ENCODE peak calls at places on chromosome 1, in eight cellular contexts. One of them, this sample, is unnamed. For H3K4me1, the result is how much of the 10 kb centered on the place peaks cover.

GRCh38 chr1:162055062-162055461 is 14.4 kb upstream of the NOS1AP start:
- DNase-seq in hepatocyte: peak
- DNase-seq in body of pancreas: no peak
- DNase-seq in spleen: no peak
- DNase-seq in astrocyte: peak
- DNase-seq in esophagus muscularis mucosa: no peak
- DNase-seq in left ventricle myocardium inferior: no peak
- DNase-seq in heart left ventricle: no peak
- DNase-seq in this sample: peak

GRCh38 chr1:74673351-74674111 is at the start of gene ERICH3:
- DNase-seq in left ventricle myocardium inferior: no peak
- DNase-seq in astrocyte: peak
- DNase-seq in body of pancreas: no peak
- DNase-seq in heart left ventricle: no peak
- DNase-seq in hepatocyte: peak
- DNase-seq in esophagus muscularis mucosa: no peak
- DNase-seq in spleen: peak
- DNase-seq in this sample: no peak

GRCh38 chr1:207050768-207051614 is at the start of gene YOD1:
- DNase-seq in astrocyte: peak
- DNase-seq in spleen: peak
- DNase-seq in heart left ventricle: peak
- DNase-seq in hepatocyte: peak
- DNase-seq in body of pancreas: peak
- DNase-seq in esophagus muscularis mucosa: peak
- DNase-seq in left ventricle myocardium inferior: peak
- DNase-seq in this sample: peak

GRCh38 chr1:246306415-246307037 is 200.6 kb downstream of the SMYD3 start:
- DNase-seq in left ventricle myocardium inferior: no peak
- DNase-seq in hepatocyte: no peak
- DNase-seq in esophagus muscularis mucosa: no peak
- DNase-seq in body of pancreas: no peak
- DNase-seq in spleen: no peak
- DNase-seq in astrocyte: no peak
- DNase-seq in heart left ventricle: no peak
- DNase-seq in this sample: no peak

GRCh38 chr1:153035211-153035610 is 4.2 kb downstream of the SPRR1B start:
- DNase-seq in hepatocyte: no peak
- DNase-seq in spleen: no peak
- DNase-seq in astrocyte: no peak
- DNase-seq in heart left ventricle: no peak
- DNase-seq in esophagus muscularis mucosa: no peak
- DNase-seq in body of pancreas: no peak
- DNase-seq in left ventricle myocardium inferior: no peak
- DNase-seq in this sample: no peak

GRCh38 chr1:224526771-224527170 is 89.3 kb upstream of the CNIH3 start:
- DNase-seq in heart left ventricle: no peak
- DNase-seq in astrocyte: no peak
- DNase-seq in spleen: no peak
- DNase-seq in body of pancreas: no peak
- DNase-seq in esophagus muscularis mucosa: no peak
- DNase-seq in left ventricle myocardium inferior: no peak
- DNase-seq in hepatocyte: no peak
- DNase-seq in this sample: no peak

GRCh38 chr1:3712573-3713535 is 39.4 kb upstream of the CCDC27 start:
- DNase-seq in hepatocyte: no peak
- DNase-seq in heart left ventricle: peak
- DNase-seq in left ventricle myocardium inferior: peak
- DNase-seq in body of pancreas: no peak
- DNase-seq in esophagus muscularis mucosa: no peak
- DNase-seq in spleen: no peak
- DNase-seq in astrocyte: no peak
- DNase-seq in this sample: no peak

GRCh38 chr1:162562452-162562828 is 918 bp downstream of the UAP1 start:
- DNase-seq in hepatocyte: peak
- DNase-seq in esophagus muscularis mucosa: no peak
- DNase-seq in heart left ventricle: no peak
- DNase-seq in spleen: no peak
- DNase-seq in body of pancreas: peak
- DNase-seq in left ventricle myocardium inferior: no peak
- DNase-seq in astrocyte: peak
- DNase-seq in this sample: peak

GRCh38 chr1:87958201-87958600 is 629.5 kb downstream of the LMO4 start:
- DNase-seq in spleen: no peak
- DNase-seq in heart left ventricle: no peak
- DNase-seq in left ventricle myocardium inferior: no peak
- DNase-seq in astrocyte: no peak
- DNase-seq in esophagus muscularis mucosa: no peak
- DNase-seq in body of pancreas: no peak
- DNase-seq in hepatocyte: no peak
- DNase-seq in this sample: no peak

GRCh38 chr1:47809301-47810084 is 187.7 kb downstream of the TRABD2B start:
- DNase-seq in astrocyte: no peak
- DNase-seq in heart left ventricle: no peak
- DNase-seq in esophagus muscularis mucosa: no peak
- DNase-seq in body of pancreas: no peak
- DNase-seq in spleen: no peak
- DNase-seq in left ventricle myocardium inferior: no peak
- DNase-seq in hepatocyte: peak
- DNase-seq in this sample: peak

GRCh38 chr1:80050523-80050922 is 1044.0 kb upstream of the ADGRL4 start:
- DNase-seq in body of pancreas: no peak
- DNase-seq in left ventricle myocardium inferior: no peak
- DNase-seq in heart left ventricle: no peak
- DNase-seq in hepatocyte: no peak
- DNase-seq in spleen: peak
- DNase-seq in astrocyte: no peak
- DNase-seq in esophagus muscularis mucosa: no peak
- DNase-seq in this sample: no peak

GRCh38 chr1:93668951-93669350 is 12.7 kb downstream of the BCAR3 start:
- DNase-seq in left ventricle myocardium inferior: no peak
- DNase-seq in heart left ventricle: no peak
- DNase-seq in esophagus muscularis mucosa: no peak
- DNase-seq in astrocyte: no peak
- DNase-seq in spleen: no peak
- DNase-seq in hepatocyte: no peak
- DNase-seq in body of pancreas: no peak
- DNase-seq in this sample: no peak

GRCh38 chr1:12447849-12448312 is 170.1 kb downstream of the DHRS3 start:
- DNase-seq in hepatocyte: no peak
- DNase-seq in astrocyte: peak
- DNase-seq in heart left ventricle: no peak
- DNase-seq in spleen: no peak
- DNase-seq in esophagus muscularis mucosa: no peak
- DNase-seq in body of pancreas: no peak
- DNase-seq in left ventricle myocardium inferior: no peak
- DNase-seq in this sample: no peak

GRCh38 chr1:38120552-38121230 is 74.1 kb upstream of the POU3F1 start:
- DNase-seq in hepatocyte: no peak
- DNase-seq in left ventricle myocardium inferior: no peak
- DNase-seq in astrocyte: no peak
- DNase-seq in heart left ventricle: no peak
- DNase-seq in esophagus muscularis mucosa: no peak
- DNase-seq in body of pancreas: no peak
- DNase-seq in spleen: peak
- DNase-seq in this sample: no peak

GRCh38 chr1:183590225-183591191 is at the start of gene NCF2:
- DNase-seq in body of pancreas: no peak
- DNase-seq in spleen: peak
- DNase-seq in astrocyte: no peak
- DNase-seq in heart left ventricle: peak
- DNase-seq in hepatocyte: no peak
- DNase-seq in left ventricle myocardium inferior: no peak
- DNase-seq in esophagus muscularis mucosa: no peak
- DNase-seq in this sample: peak

GRCh38 chr1:93616996-93617669 is 64.5 kb downstream of the BCAR3 start:
- DNase-seq in esophagus muscularis mucosa: no peak
- DNase-seq in body of pancreas: peak
- DNase-seq in hepatocyte: no peak
- DNase-seq in astrocyte: no peak
- DNase-seq in left ventricle myocardium inferior: peak
- DNase-seq in spleen: no peak
- DNase-seq in heart left ventricle: peak
- DNase-seq in this sample: no peak

GRCh38 chr1:28648493-28649238 is at the start of gene RNU11:
- DNase-seq in esophagus muscularis mucosa: peak
- DNase-seq in body of pancreas: peak
- DNase-seq in heart left ventricle: peak
- DNase-seq in left ventricle myocardium inferior: peak
- DNase-seq in astrocyte: peak
- DNase-seq in hepatocyte: peak
- DNase-seq in spleen: peak
- DNase-seq in this sample: peak

DNA sequence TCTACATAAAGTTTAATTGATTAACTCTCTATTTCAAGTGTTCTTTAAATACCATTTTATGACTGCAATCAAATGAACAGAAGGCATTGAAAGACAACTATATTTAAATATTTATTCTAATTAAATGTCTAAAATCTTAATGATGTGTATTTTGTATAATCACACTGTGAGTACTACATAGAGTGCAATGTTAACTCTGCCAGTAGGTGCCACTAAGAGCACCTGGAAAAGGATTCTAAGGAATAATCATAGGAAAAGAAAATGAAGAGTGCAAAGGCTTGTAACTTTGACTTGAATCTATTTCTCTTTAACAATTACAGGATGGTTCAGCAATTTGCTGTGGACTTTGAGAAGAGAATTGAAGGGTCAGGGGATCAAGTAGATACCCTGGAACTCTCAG is 200.4 kb downstream of the DNM3 start:
- DNase-seq in esophagus muscularis mucosa: no peak
- DNase-seq in left ventricle myocardium inferior: no peak
- DNase-seq in astrocyte: peak
- DNase-seq in spleen: no peak
- DNase-seq in hepatocyte: peak
- DNase-seq in body of pancreas: no peak
- DNase-seq in heart left ventricle: no peak
- DNase-seq in this sample: no peak
- H3K4me1 ChIP-seq in esophagus muscularis mucosa: under half
- H3K4me1 ChIP-seq in left ventricle myocardium inferior: under half
- H3K4me1 ChIP-seq in astrocyte: under half
- H3K4me1 ChIP-seq in spleen: under half
- H3K4me1 ChIP-seq in hepatocyte: under half
- H3K4me1 ChIP-seq in body of pancreas: under half
- H3K4me1 ChIP-seq in heart left ventricle: under half
- H3K4me1 ChIP-seq in this sample: under half

GRCh38 chr1:204829133-204829532 is 41.5 kb upstream of the NFASC start:
- DNase-seq in astrocyte: no peak
- DNase-seq in spleen: no peak
- DNase-seq in body of pancreas: no peak
- DNase-seq in left ventricle myocardium inferior: no peak
- DNase-seq in hepatocyte: no peak
- DNase-seq in heart left ventricle: no peak
- DNase-seq in esophagus muscularis mucosa: no peak
- DNase-seq in this sample: no peak
- H3K27ac ChIP-seq in astrocyte: peak
- H3K27ac ChIP-seq in spleen: peak
- H3K27ac ChIP-seq in body of pancreas: peak
- H3K27ac ChIP-seq in left ventricle myocardium inferior: peak
- H3K27ac ChIP-seq in hepatocyte: no peak
- H3K27ac ChIP-seq in heart left ventricle: no peak
- H3K27ac ChIP-seq in esophagus muscularis mucosa: peak
- H3K27ac ChIP-seq in this sample: no peak

DNA sequence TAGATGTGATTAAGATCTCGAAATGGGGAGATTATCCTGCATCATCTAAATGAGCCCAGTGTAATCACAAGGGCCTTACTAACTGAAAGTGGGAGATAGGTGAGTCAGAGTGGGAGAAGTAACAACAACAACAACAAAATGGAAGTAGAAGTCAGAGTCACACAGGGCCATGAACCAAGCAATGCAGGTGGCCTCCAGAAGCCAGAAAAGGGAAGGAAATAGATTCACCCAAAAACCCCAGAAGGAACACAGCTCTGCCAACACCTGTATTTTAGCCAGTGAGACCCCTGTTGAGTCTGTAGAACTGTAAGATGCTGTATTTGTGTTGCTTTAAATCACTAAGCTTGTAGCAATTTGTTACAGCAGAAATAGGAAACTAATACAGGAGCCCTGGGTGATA is 4.1 kb downstream of the TAGLN2 start:
- DNase-seq in body of pancreas: no peak
- DNase-seq in spleen: peak
- DNase-seq in esophagus muscularis mucosa: no peak
- DNase-seq in astrocyte: peak
- DNase-seq in heart left ventricle: no peak
- DNase-seq in hepatocyte: no peak
- DNase-seq in left ventricle myocardium inferior: no peak
- DNase-seq in this sample: no peak
- H3K4me1 ChIP-seq in body of pancreas: half or more
- H3K4me1 ChIP-seq in spleen: half or more
- H3K4me1 ChIP-seq in esophagus muscularis mucosa: half or more
- H3K4me1 ChIP-seq in astrocyte: half or more
- H3K4me1 ChIP-seq in heart left ventricle: half or more
- H3K4me1 ChIP-seq in hepatocyte: under half
- H3K4me1 ChIP-seq in left ventricle myocardium inferior: half or more
- H3K4me1 ChIP-seq in this sample: under half

GRCh38 chr1:72282690-72283203 is 408 bp upstream of the NEGR1 start:
- DNase-seq in hepatocyte: peak
- DNase-seq in heart left ventricle: peak
- DNase-seq in esophagus muscularis mucosa: peak
- DNase-seq in astrocyte: peak
- DNase-seq in left ventricle myocardium inferior: peak
- DNase-seq in spleen: peak
- DNase-seq in body of pancreas: peak
- DNase-seq in this sample: peak

GRCh38 chr1:72284398-72285073 is 2.2 kb upstream of the NEGR1 start:
- DNase-seq in hepatocyte: peak
- DNase-seq in astrocyte: peak
- DNase-seq in esophagus muscularis mucosa: no peak
- DNase-seq in body of pancreas: peak
- DNase-seq in spleen: peak
- DNase-seq in left ventricle myocardium inferior: peak
- DNase-seq in heart left ventricle: peak
- DNase-seq in this sample: peak

GRCh38 chr1:72285074-72285425 is 2.7 kb upstream of the NEGR1 start:
- DNase-seq in hepatocyte: peak
- DNase-seq in spleen: no peak
- DNase-seq in esophagus muscularis mucosa: no peak
- DNase-seq in left ventricle myocardium inferior: no peak
- DNase-seq in astrocyte: no peak
- DNase-seq in body of pancreas: no peak
- DNase-seq in heart left ventricle: peak
- DNase-seq in this sample: no peak

GRCh38 chr1:72283204-72284083 is 1.1 kb upstream of the NEGR1 start:
- DNase-seq in left ventricle myocardium inferior: peak
- DNase-seq in astrocyte: peak
- DNase-seq in heart left ventricle: peak
- DNase-seq in esophagus muscularis mucosa: peak
- DNase-seq in spleen: peak
- DNase-seq in body of pancreas: peak
- DNase-seq in hepatocyte: peak
- DNase-seq in this sample: peak

DNA sequence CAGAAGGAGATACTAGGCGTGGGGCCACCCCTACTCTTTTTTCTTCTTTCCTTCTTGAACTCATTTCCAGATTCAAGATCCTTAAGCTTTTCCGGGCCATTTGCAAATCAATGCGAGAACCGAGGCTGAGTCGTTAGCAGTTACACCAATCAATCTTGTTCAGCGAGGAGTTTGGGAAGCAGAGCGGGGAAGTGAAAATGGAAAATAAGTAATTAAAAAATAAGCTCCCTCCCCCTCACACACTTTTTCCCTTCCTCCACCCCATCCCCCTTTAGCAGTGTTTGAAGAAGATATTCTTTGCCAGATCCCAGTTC is 1.7 kb upstream of the NEGR1 start:
- DNase-seq in heart left ventricle: no peak
- DNase-seq in esophagus muscularis mucosa: no peak
- DNase-seq in astrocyte: no peak
- DNase-seq in hepatocyte: no peak
- DNase-seq in body of pancreas: no peak
- DNase-seq in spleen: no peak
- DNase-seq in left ventricle myocardium inferior: no peak
- DNase-seq in this sample: no peak
- H3K27ac ChIP-seq in heart left ventricle: peak
- H3K27ac ChIP-seq in esophagus muscularis mucosa: peak
- H3K27ac ChIP-seq in astrocyte: peak
- H3K27ac ChIP-seq in hepatocyte: peak
- H3K27ac ChIP-seq in body of pancreas: peak
- H3K27ac ChIP-seq in spleen: peak
- H3K27ac ChIP-seq in left ventricle myocardium inferior: peak
- H3K27ac ChIP-seq in this sample: peak

This sample was measured in foreskin keratinocyte.